ENCODE peak calls at places on chromosomes 1 and 21, in eight cellular contexts. X is adipocyte, Y is cardiac fibroblast, S is GM06990, O is suprapubic skin, P is fibroblast of lung, N is GM23248, H is PC-3. M is an unnamed sample.

GRCh38 chr1:1179983-1180861 is 6.5 kb downstream of the TTLL10 start:
- DNase-seq in P (no peak), Y (no peak), X (no peak), N (no peak), O (peak), S (peak), H (no peak), M (peak)

GRCh38 chr1:59061876-59062275 is 235.0 kb upstream of the FGGY start:
- DNase-seq in X (peak), P (peak), O (peak), Y (peak), S (no peak), N (peak), H (peak), M (no peak)

GRCh38 chr1:209153435-209153834 is 430.1 kb upstream of the CAMK1G start:
- DNase-seq in N (no peak), X (no peak), O (no peak), Y (no peak), P (no peak), H (no peak), S (no peak), M (no peak)

GRCh38 chr1:233394860-233395717 is 67.6 kb downstream of the MAP3K21 start:
- DNase-seq in O (no peak), X (peak), P (peak), S (peak), N (peak), Y (peak), H (peak), M (no peak)

GRCh38 chr1:242205622-242206489 is 207.0 kb upstream of the MAP1LC3C start:
- DNase-seq in O (no peak), H (peak), N (peak), P (peak), S (no peak), X (no peak), Y (no peak), M (no peak)

GRCh38 chr1:86687595-86687994 is 16.8 kb upstream of the SH3GLB1 start:
- DNase-seq in H (peak), Y (peak), X (peak), P (peak), O (no peak), N (peak), S (no peak), M (no peak)

GRCh38 chr1:1004780-1005697 is 5.1 kb upstream of the HES4 start:
- DNase-seq in X (peak), S (no peak), Y (peak), N (peak), O (no peak), H (no peak), P (peak), M (no peak)

GRCh38 chr1:231729541-231729940 is 103.0 kb downstream of the DISC1 start:
- DNase-seq in Y (peak), S (no peak), X (peak), H (no peak), P (no peak), N (no peak), O (no peak), M (no peak)

GRCh38 chr1:201064806-201065205 is 41.3 kb upstream of the KIF21B start:
- DNase-seq in S (no peak), O (no peak), N (no peak), Y (no peak), X (no peak), H (no peak), P (no peak), M (no peak)

GRCh38 chr1:109197163-109198042 is 16.3 kb upstream of the SARS1 start:
- DNase-seq in S (no peak), X (peak), H (peak), Y (peak), P (peak), O (no peak), N (peak), M (no peak)

GRCh38 chr1:150730130-150730721 is 9.5 kb upstream of the HORMAD1 start:
- DNase-seq in X (no peak), O (no peak), P (no peak), H (no peak), Y (no peak), N (no peak), S (no peak), M (no peak)

GRCh38 chr21:17003221-17003620 is 509.6 kb upstream of the CXADR start:
- DNase-seq in P (peak), S (no peak), Y (peak), X (peak), N (peak), H (no peak), O (no peak), M (no peak)

GRCh38 chr1:212413902-212414327 is 771 bp downstream of the PACC1 start:
- DNase-seq in N (peak), Y (peak), S (no peak), P (peak), H (no peak), O (no peak), X (no peak), M (no peak)

GRCh38 chr21:15679630-15680029 is 50.2 kb upstream of the USP25 start:
- DNase-seq in H (no peak), O (no peak), Y (no peak), P (no peak), S (no peak), X (no peak), N (no peak), M (peak)

DNA sequence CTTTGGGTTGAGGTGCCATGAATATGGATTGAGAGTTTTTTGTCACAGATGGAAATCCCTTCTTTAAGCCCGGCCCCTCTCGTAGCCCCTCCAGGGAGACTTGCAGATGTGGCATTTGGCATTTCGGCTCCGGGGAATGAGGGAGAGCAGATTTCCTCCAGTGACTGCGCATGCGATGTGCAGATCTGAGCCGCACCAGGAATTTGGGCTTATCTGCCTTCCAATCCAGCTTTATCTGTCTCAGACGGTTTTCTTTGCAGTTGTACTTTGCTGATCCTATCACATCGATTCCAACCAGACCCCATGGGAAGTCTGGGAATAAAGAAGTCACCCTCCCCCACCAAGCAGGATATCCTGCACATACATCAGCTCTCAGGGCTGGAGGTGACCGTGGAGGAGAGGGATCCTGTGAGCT is 11.7 kb downstream of the KIF26B start:
- DNase-seq in P (peak), Y (peak), O (no peak), H (no peak), X (peak), N (peak), S (no peak), M (no peak)
- H3K4me3 ChIP-seq in P (peak), Y (peak), O (peak), H (no peak), X (peak), N (peak), S (no peak), M (no peak)

DNA sequence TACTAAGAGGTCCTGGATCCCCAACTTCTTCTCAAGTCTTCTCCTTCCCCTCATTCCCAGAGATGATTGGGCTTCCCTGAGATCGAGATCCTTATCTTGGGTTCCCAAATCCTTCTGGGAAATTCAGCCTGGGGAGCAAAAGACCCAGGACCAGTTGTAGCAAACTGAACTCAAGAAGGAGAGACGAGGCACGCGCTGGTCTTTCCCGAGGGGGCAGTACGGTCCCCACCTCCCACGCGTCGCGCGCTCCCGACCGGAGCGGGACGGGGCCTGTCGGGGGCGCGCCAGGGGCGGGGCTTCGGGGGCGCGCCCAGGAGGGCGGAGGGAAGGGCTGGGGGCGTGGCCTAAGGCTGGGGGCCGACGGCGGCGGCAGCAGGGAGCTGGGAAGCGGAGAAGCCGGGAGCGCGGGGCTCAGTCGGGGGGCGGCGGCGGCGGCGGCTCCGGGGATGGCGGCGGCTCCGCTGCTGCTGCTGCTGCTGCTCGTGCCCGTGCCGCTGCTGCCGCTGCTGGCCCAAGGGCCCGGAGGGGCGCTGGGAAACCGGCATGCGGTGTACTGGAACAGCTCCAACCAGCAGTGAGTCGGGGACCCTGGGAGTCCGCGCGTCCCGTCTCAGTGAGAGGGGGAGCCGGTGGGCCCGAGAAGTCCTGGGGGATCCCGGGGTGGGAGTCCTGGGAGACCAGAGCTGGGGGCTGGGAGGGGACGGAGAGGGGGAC is at the start of gene EFNA3:
- DNase-seq in Y (peak), X (peak), P (no peak), O (peak), S (peak), N (peak), H (peak), M (peak)
- H3K4me3 ChIP-seq in Y (peak), X (peak), P (peak), O (peak), S (peak), N (peak), H (peak), M (peak)

DNA sequence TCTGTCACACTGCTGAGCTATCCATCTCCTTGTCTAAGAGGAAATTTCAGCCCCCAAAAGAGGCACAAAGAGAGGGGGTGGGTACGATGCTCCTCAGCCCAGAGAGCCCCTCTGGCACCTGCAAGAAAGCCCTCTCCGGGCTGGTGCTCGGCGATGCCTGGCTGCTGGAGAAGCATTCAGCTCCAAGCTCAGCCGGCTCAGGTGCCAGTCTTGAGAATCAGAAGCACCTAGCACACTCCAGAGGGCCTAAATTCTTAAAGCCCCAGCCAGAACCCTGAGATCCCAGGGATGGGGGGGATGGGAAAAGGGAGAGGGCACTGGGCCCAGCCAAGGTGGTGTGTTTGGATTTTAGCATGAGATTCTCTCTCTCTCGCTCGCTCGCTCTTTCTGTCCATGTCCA is 2.9 kb downstream of the GRIK3 start:
- DNase-seq in P (no peak), N (no peak), Y (no peak), O (no peak), X (no peak), S (no peak), H (no peak), M (no peak)
- H3K4me3 ChIP-seq in P (no peak), N (no peak), Y (no peak), O (no peak), X (no peak), S (no peak), H (no peak), M (no peak)

DNA sequence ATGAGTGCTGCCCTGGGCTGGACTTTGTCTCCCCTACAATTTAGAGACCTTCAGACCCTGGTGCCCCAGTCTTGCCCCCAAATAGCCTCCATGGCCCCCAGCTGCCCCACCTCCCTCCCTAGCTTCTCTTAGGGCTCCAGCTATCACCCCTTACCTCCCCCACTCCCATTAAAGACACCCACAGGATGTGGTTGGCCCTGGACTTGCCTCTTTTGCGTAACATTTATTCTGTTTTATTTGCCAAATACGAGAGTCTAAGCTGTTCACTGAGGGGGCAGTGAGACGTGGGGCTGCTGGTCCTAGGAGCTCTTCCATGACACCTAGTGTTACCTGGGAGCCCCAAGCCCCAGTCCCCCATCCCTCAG is 4.5 kb downstream of the ZC3H12A start:
- DNase-seq in X (no peak), Y (peak), P (peak), S (no peak), H (peak), O (no peak), N (no peak), M (peak)
- H3K4me3 ChIP-seq in X (peak), Y (peak), P (peak), S (peak), H (peak), O (peak), N (peak), M (peak)

GRCh38 chr1:218499911-218500310 is 154.8 kb downstream of the TGFB2 start:
- DNase-seq in X (no peak), S (no peak), Y (no peak), P (no peak), H (no peak), O (no peak), N (no peak), M (no peak)

GRCh38 chr1:218496561-218496960 is 151.4 kb downstream of the TGFB2 start:
- DNase-seq in S (no peak), Y (peak), O (no peak), P (peak), H (peak), X (peak), N (peak), M (no peak)

GRCh38 chr1:218498061-218498938 is 153.2 kb downstream of the TGFB2 start:
- DNase-seq in P (peak), Y (no peak), N (peak), O (no peak), S (no peak), H (peak), X (peak), M (no peak)

GRCh38 chr1:218501073-218501612 is 156.0 kb downstream of the TGFB2 start:
- DNase-seq in O (no peak), P (no peak), X (peak), S (no peak), Y (no peak), N (no peak), H (no peak), M (no peak)

DNA sequence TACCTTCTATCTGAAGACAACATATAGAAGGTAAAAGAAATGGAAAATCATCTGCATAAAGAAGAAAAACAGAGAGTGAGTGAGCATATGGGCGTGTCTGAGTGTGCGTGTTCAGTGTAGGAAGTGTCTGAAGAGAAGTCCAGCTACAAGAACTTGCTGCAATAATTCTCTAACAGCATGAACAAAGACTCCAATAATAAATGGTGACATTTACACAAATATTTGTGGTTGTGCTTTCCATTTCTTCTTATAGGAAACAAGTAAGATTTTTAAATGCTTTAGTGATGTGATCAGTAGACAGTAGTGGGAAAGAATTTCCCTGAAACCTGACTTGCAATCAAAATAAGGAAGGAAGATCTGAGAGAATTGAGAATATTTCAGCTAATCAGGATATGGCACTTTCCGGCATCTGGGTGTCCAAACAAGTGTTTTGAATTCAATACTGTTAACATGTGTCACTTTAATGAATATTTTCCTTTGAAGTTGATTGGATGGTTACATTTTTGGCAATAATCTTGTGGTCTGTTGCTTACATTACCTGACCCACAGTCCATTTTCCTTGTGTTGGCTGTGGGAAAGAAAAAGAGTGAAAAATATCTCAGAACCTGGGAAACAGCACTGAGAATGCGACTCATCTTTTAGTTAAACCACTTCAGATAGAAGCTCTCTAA is 154.0 kb downstream of the TGFB2 start:
- DNase-seq in N (peak), P (peak), X (peak), Y (peak), S (no peak), H (peak), O (no peak), M (no peak)
- H3K4me3 ChIP-seq in N (peak), P (peak), X (peak), Y (peak), S (no peak), H (peak), O (peak), M (no peak)

DNA sequence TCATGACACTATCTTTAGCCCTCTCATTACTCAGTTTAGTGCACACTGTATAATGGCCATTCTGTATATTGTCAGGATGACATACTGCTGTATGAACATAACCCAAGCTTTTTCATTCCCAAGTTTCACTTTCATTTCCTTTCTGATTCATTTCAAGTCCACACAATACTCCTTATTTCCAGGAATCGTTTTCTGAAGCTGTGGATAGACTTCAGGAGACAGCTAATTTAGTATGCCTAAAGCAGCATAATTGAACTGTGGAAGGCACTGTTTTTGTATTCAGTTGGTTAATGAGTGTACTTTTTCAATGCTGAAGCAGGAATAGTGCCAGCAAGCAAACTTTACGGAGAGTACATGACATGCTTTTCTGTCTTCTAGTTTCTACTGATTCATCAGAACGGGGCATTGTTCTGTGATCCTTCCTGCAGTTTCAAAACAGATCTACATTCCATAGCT is 578.5 kb upstream of the ZP4 start:
- DNase-seq in P (peak), Y (peak), S (no peak), X (peak), O (no peak), H (no peak), N (peak), M (no peak)
- H3K4me3 ChIP-seq in P (peak), Y (peak), S (no peak), X (peak), O (no peak), H (no peak), N (peak), M (no peak)

DNA sequence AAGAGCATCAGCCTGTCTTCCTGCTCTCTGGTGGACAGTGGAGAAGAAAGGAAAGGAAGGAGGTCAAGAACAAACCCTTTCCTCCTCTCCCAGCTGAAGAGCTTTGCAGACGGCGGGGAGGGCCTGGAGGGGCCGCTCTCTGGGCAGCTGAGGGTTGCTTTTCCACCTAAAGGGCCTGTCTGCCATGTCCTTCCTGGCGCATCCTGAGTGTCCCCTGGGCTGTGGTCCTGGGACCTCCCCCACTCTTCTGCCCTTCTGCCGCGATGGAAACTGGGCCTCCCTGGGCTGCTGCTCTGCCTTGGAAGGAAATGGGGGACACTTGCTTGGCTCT is 107.0 kb downstream of the ETS2 start:
- DNase-seq in X (no peak), S (no peak), O (no peak), H (no peak), Y (no peak), N (no peak), P (no peak), M (no peak)
- H3K4me3 ChIP-seq in X (peak), S (no peak), O (peak), H (peak), Y (no peak), N (peak), P (no peak), M (no peak)

M was measured in CD8-positive, alpha-beta memory T cell.